ENCODE peak calls at places on chromosomes 12 and 14, in four cellular contexts. One of them, this sample, is unnamed.
A peak's percentile ranks its signal among the peaks of the same experiment; 100 is the strongest.

GRCh38 chr14:80705241-80705980 is 236.1 kb downstream of the CEP128 start:
- DNase-seq in HepG2: no peak
- DNase-seq in aorta: no peak
- DNase-seq in tibial artery: no peak
- DNase-seq in this sample: no peak

GRCh38 chr12:112294793-112295192 is 87.4 kb downstream of the HECTD4 start:
- DNase-seq in HepG2: peak; percentile 18
- DNase-seq in aorta: no peak
- DNase-seq in tibial artery: no peak
- DNase-seq in this sample: no peak

GRCh38 chr12:50066402-50066801 is 9.0 kb downstream of the ASIC1 start:
- DNase-seq in HepG2: no peak
- DNase-seq in aorta: peak; percentile 87
- DNase-seq in tibial artery: peak; percentile 80
- DNase-seq in this sample: no peak

GRCh38 chr12:84913151-84913550 is 552 bp upstream of the SLC6A15 start:
- DNase-seq in HepG2: no peak
- DNase-seq in aorta: no peak
- DNase-seq in tibial artery: no peak
- DNase-seq in this sample: no peak

GRCh38 chr12:32755654-32756475 is at the start of gene YARS2:
- DNase-seq in HepG2: peak; percentile 96
- DNase-seq in aorta: peak; percentile 97
- DNase-seq in tibial artery: peak; percentile 96
- DNase-seq in this sample: peak; percentile 95

GRCh38 chr14:81329640-81330385 is 70.3 kb downstream of the STON2 start:
- DNase-seq in HepG2: no peak
- DNase-seq in aorta: no peak
- DNase-seq in tibial artery: no peak
- DNase-seq in this sample: no peak

GRCh38 chr12:34287437-34287836 is 265.1 kb downstream of the ALG10 start:
- DNase-seq in HepG2: no peak
- DNase-seq in aorta: peak; percentile 55
- DNase-seq in tibial artery: peak; percentile 51
- DNase-seq in this sample: peak; percentile 46

GRCh38 chr14:54503476-54503875 is 6.2 kb upstream of the CGRRF1 start:
- DNase-seq in HepG2: peak; percentile 64
- DNase-seq in aorta: no peak
- DNase-seq in tibial artery: no peak
- DNase-seq in this sample: no peak

GRCh38 chr14:93132472-93133065 is 16.8 kb upstream of the ITPK1 start:
- DNase-seq in HepG2: peak; percentile 70
- DNase-seq in aorta: no peak
- DNase-seq in tibial artery: no peak
- DNase-seq in this sample: no peak

GRCh38 chr14:52840916-52841315 is 49.5 kb upstream of the GNPNAT1 start:
- DNase-seq in HepG2: no peak
- DNase-seq in aorta: no peak
- DNase-seq in tibial artery: peak; percentile 68
- DNase-seq in this sample: no peak

GRCh38 chr12:27732281-27732680 is 21.6 kb downstream of the MRPS35 start:
- DNase-seq in HepG2: peak; percentile 39
- DNase-seq in aorta: no peak
- DNase-seq in tibial artery: no peak
- DNase-seq in this sample: no peak

GRCh38 chr12:32264995-32265394 is 134.4 kb upstream of the FGD4 start:
- DNase-seq in HepG2: no peak
- DNase-seq in aorta: no peak
- DNase-seq in tibial artery: no peak
- DNase-seq in this sample: no peak

GRCh38 chr12:122407208-122407607 is 15.3 kb downstream of the CLIP1 start:
- DNase-seq in HepG2: no peak
- DNase-seq in aorta: no peak
- DNase-seq in tibial artery: peak; percentile 6
- DNase-seq in this sample: no peak
- H3K27ac ChIP-seq in HepG2: peak overlapping the region; percentile 79
- H3K27ac ChIP-seq in aorta: no peak overlapping the region
- H3K27ac ChIP-seq in tibial artery: peak overlapping the region; percentile 66
- H3K27ac ChIP-seq in this sample: peak overlapping the region; percentile 94

DNA sequence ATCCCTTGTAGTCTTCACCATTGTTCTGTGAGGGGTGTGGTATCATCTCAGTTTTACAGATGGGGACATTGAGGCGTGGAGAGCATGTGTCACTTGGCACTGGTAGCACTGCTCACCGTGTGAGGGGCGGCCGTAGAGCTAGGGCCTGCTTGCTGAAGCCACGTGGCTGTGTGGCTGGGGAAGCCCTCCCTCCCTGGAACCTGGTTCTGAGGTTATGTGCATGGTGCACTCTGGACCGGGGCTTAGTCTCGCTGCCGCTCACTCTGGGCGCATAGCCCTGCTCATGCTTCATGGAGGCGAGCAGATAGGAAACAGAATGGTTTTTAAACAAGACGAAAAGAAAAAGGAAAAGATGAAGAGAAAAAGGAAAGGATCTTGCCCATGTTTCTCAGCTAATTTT is 46.1 kb downstream of the CACNA1C start:
- DNase-seq in HepG2: no peak
- DNase-seq in aorta: no peak
- DNase-seq in tibial artery: peak; percentile 66
- DNase-seq in this sample: no peak
- H3K27ac ChIP-seq in HepG2: no peak overlapping the region
- H3K27ac ChIP-seq in aorta: no peak overlapping the region
- H3K27ac ChIP-seq in tibial artery: peak overlapping the region; percentile 56
- H3K27ac ChIP-seq in this sample: no peak overlapping the region

GRCh38 chr12:51941011-51941561 is 10.4 kb upstream of the ACVR1B start:
- DNase-seq in HepG2: no peak
- DNase-seq in aorta: no peak
- DNase-seq in tibial artery: no peak
- DNase-seq in this sample: no peak
- H3K27ac ChIP-seq in HepG2: no peak overlapping the region
- H3K27ac ChIP-seq in aorta: no peak overlapping the region
- H3K27ac ChIP-seq in tibial artery: no peak overlapping the region
- H3K27ac ChIP-seq in this sample: no peak overlapping the region

GRCh38 chr12:2868986-2869385 is 8.0 kb downstream of the FOXM1 start:
- DNase-seq in HepG2: no peak
- DNase-seq in aorta: no peak
- DNase-seq in tibial artery: no peak
- DNase-seq in this sample: no peak
- H3K27ac ChIP-seq in HepG2: no peak overlapping the region
- H3K27ac ChIP-seq in aorta: no peak overlapping the region
- H3K27ac ChIP-seq in tibial artery: no peak overlapping the region
- H3K27ac ChIP-seq in this sample: no peak overlapping the region

GRCh38 chr14:98890556-98891340 is 381.2 kb downstream of the BCL11B start:
- DNase-seq in HepG2: no peak
- DNase-seq in aorta: peak; percentile 23
- DNase-seq in tibial artery: peak; percentile 2
- DNase-seq in this sample: no peak
- H3K27ac ChIP-seq in HepG2: no peak overlapping the region
- H3K27ac ChIP-seq in aorta: no peak overlapping the region
- H3K27ac ChIP-seq in tibial artery: no peak overlapping the region
- H3K27ac ChIP-seq in this sample: no peak overlapping the region

This sample was measured in psoas muscle.